ENCODE peak calls at places on chromosome 9, in five cellular contexts. K, E, W, D and S are unnamed samples.

GRCh38 chr9:31389075-31389474 is 995.4 kb upstream of the ACO1 start:
- DNase-seq in K (no peak), E (no peak), W (no peak), D (no peak), S (no peak)

GRCh38 chr9:92781902-92782301 is 17.3 kb upstream of the BICD2 start:
- DNase-seq in K (no peak), E (no peak), W (no peak), D (peak), S (no peak)

GRCh38 chr9:88006511-88007290 is 32.4 kb upstream of the CDK20 start:
- DNase-seq in K (no peak), E (no peak), W (no peak), D (no peak), S (no peak)

GRCh38 chr9:114319147-114319546 is 3.8 kb upstream of the ORM1 start:
- DNase-seq in K (no peak), E (no peak), W (no peak), D (no peak), S (peak)

GRCh38 chr9:90095682-90096081 is 490.9 kb downstream of the GADD45G start:
- DNase-seq in K (no peak), E (no peak), W (no peak), D (peak), S (no peak)

GRCh38 chr9:36566813-36567217 is 5.9 kb upstream of the MELK start:
- DNase-seq in K (no peak), E (peak), W (no peak), D (no peak), S (peak)

GRCh38 chr9:114250235-114250568 is 72.7 kb upstream of the ORM1 start:
- DNase-seq in K (no peak), E (peak), W (no peak), D (peak), S (no peak)

GRCh38 chr9:87109851-87110250 is 162.5 kb upstream of the GAS1 start:
- DNase-seq in K (no peak), E (peak), W (no peak), D (no peak), S (no peak)

GRCh38 chr9:87909310-87910041 is 8.3 kb upstream of the SPATA31C1 start:
- DNase-seq in K (no peak), E (no peak), W (no peak), D (no peak), S (peak)

GRCh38 chr9:135513351-135513846 is 7.8 kb upstream of the LCN1 start:
- DNase-seq in K (no peak), E (no peak), W (no peak), D (no peak), S (peak)